ENCODE peak calls at places on chromosomes 13 and 19, in eight cellular contexts. One of them, this sample, is unnamed.

GRCh38 chr19:48608798-48609263 is 2.3 kb downstream of the SPACA4 start:
- DNase-seq in HT1080: peak
- DNase-seq in activated naive CD8-positive, alpha-beta T cell treated with anti-CD3 and anti-CD28 coated beads for 36 hours: peak
- DNase-seq in hypothalamus: no peak
- DNase-seq in mucosa of gallbladder: no peak
- DNase-seq in central memory CD4-positive, alpha-beta T cell: peak
- DNase-seq in frontal cortex: no peak
- DNase-seq in iPS-NIHi11: peak
- DNase-seq in this sample: peak

GRCh38 chr19:45630463-45630862 is 8.7 kb downstream of the EML2 start:
- DNase-seq in HT1080: peak
- DNase-seq in activated naive CD8-positive, alpha-beta T cell treated with anti-CD3 and anti-CD28 coated beads for 36 hours: peak
- DNase-seq in hypothalamus: no peak
- DNase-seq in mucosa of gallbladder: no peak
- DNase-seq in central memory CD4-positive, alpha-beta T cell: no peak
- DNase-seq in frontal cortex: no peak
- DNase-seq in iPS-NIHi11: no peak
- DNase-seq in this sample: no peak

GRCh38 chr13:93260591-93260990 is 34.0 kb downstream of the GPC6 start:
- DNase-seq in HT1080: no peak
- DNase-seq in activated naive CD8-positive, alpha-beta T cell treated with anti-CD3 and anti-CD28 coated beads for 36 hours: no peak
- DNase-seq in hypothalamus: no peak
- DNase-seq in mucosa of gallbladder: no peak
- DNase-seq in central memory CD4-positive, alpha-beta T cell: no peak
- DNase-seq in frontal cortex: no peak
- DNase-seq in iPS-NIHi11: no peak
- DNase-seq in this sample: no peak

GRCh38 chr19:13979224-13979623 is 26.9 kb downstream of the RFX1 start:
- DNase-seq in HT1080: no peak
- DNase-seq in activated naive CD8-positive, alpha-beta T cell treated with anti-CD3 and anti-CD28 coated beads for 36 hours: no peak
- DNase-seq in hypothalamus: no peak
- DNase-seq in mucosa of gallbladder: no peak
- DNase-seq in central memory CD4-positive, alpha-beta T cell: no peak
- DNase-seq in frontal cortex: no peak
- DNase-seq in iPS-NIHi11: peak
- DNase-seq in this sample: no peak

GRCh38 chr13:108495686-108496363 is 133.6 kb upstream of the MYO16 start:
- DNase-seq in HT1080: no peak
- DNase-seq in activated naive CD8-positive, alpha-beta T cell treated with anti-CD3 and anti-CD28 coated beads for 36 hours: peak
- DNase-seq in hypothalamus: no peak
- DNase-seq in mucosa of gallbladder: no peak
- DNase-seq in central memory CD4-positive, alpha-beta T cell: peak
- DNase-seq in frontal cortex: no peak
- DNase-seq in iPS-NIHi11: peak
- DNase-seq in this sample: no peak

GRCh38 chr13:64928704-64929499 is 2301.2 kb downstream of the PCDH9 start:
- DNase-seq in HT1080: peak
- DNase-seq in activated naive CD8-positive, alpha-beta T cell treated with anti-CD3 and anti-CD28 coated beads for 36 hours: no peak
- DNase-seq in hypothalamus: no peak
- DNase-seq in mucosa of gallbladder: no peak
- DNase-seq in central memory CD4-positive, alpha-beta T cell: no peak
- DNase-seq in frontal cortex: no peak
- DNase-seq in iPS-NIHi11: peak
- DNase-seq in this sample: no peak

GRCh38 chr13:40189885-40190655 is 476.4 kb downstream of the FOXO1 start:
- DNase-seq in HT1080: no peak
- DNase-seq in activated naive CD8-positive, alpha-beta T cell treated with anti-CD3 and anti-CD28 coated beads for 36 hours: no peak
- DNase-seq in hypothalamus: peak
- DNase-seq in mucosa of gallbladder: no peak
- DNase-seq in central memory CD4-positive, alpha-beta T cell: no peak
- DNase-seq in frontal cortex: peak
- DNase-seq in iPS-NIHi11: peak
- DNase-seq in this sample: no peak

GRCh38 chr19:39444598-39445257 is 654 bp upstream of the SUPT5H start:
- DNase-seq in HT1080: no peak
- DNase-seq in activated naive CD8-positive, alpha-beta T cell treated with anti-CD3 and anti-CD28 coated beads for 36 hours: no peak
- DNase-seq in hypothalamus: no peak
- DNase-seq in mucosa of gallbladder: no peak
- DNase-seq in central memory CD4-positive, alpha-beta T cell: no peak
- DNase-seq in frontal cortex: no peak
- DNase-seq in iPS-NIHi11: no peak
- DNase-seq in this sample: no peak

GRCh38 chr19:13827656-13828055 is 32.4 kb downstream of the ZSWIM4 start:
- DNase-seq in HT1080: no peak
- DNase-seq in activated naive CD8-positive, alpha-beta T cell treated with anti-CD3 and anti-CD28 coated beads for 36 hours: no peak
- DNase-seq in hypothalamus: no peak
- DNase-seq in mucosa of gallbladder: no peak
- DNase-seq in central memory CD4-positive, alpha-beta T cell: no peak
- DNase-seq in frontal cortex: no peak
- DNase-seq in iPS-NIHi11: no peak
- DNase-seq in this sample: no peak

GRCh38 chr13:46288570-46289259 is 77.0 kb downstream of the LRRC63 start:
- DNase-seq in HT1080: peak
- DNase-seq in activated naive CD8-positive, alpha-beta T cell treated with anti-CD3 and anti-CD28 coated beads for 36 hours: no peak
- DNase-seq in hypothalamus: no peak
- DNase-seq in mucosa of gallbladder: no peak
- DNase-seq in central memory CD4-positive, alpha-beta T cell: peak
- DNase-seq in frontal cortex: no peak
- DNase-seq in iPS-NIHi11: peak
- DNase-seq in this sample: peak

GRCh38 chr19:7550987-7551761 is 15.7 kb downstream of the PNPLA6 start:
- DNase-seq in HT1080: peak
- DNase-seq in activated naive CD8-positive, alpha-beta T cell treated with anti-CD3 and anti-CD28 coated beads for 36 hours: peak
- DNase-seq in hypothalamus: peak
- DNase-seq in mucosa of gallbladder: peak
- DNase-seq in central memory CD4-positive, alpha-beta T cell: peak
- DNase-seq in frontal cortex: peak
- DNase-seq in iPS-NIHi11: peak
- DNase-seq in this sample: peak

GRCh38 chr13:45682494-45683008 is 19.6 kb upstream of the CBY2 start:
- DNase-seq in HT1080: no peak
- DNase-seq in activated naive CD8-positive, alpha-beta T cell treated with anti-CD3 and anti-CD28 coated beads for 36 hours: no peak
- DNase-seq in hypothalamus: no peak
- DNase-seq in mucosa of gallbladder: no peak
- DNase-seq in central memory CD4-positive, alpha-beta T cell: no peak
- DNase-seq in frontal cortex: no peak
- DNase-seq in iPS-NIHi11: no peak
- DNase-seq in this sample: no peak

GRCh38 chr19:16088351-16088984 is 12.2 kb downstream of the TPM4 start:
- DNase-seq in HT1080: no peak
- DNase-seq in activated naive CD8-positive, alpha-beta T cell treated with anti-CD3 and anti-CD28 coated beads for 36 hours: no peak
- DNase-seq in hypothalamus: no peak
- DNase-seq in mucosa of gallbladder: peak
- DNase-seq in central memory CD4-positive, alpha-beta T cell: no peak
- DNase-seq in frontal cortex: no peak
- DNase-seq in iPS-NIHi11: no peak
- DNase-seq in this sample: no peak

GRCh38 chr13:27106144-27106543 is 65.5 kb downstream of the USP12 start:
- DNase-seq in HT1080: no peak
- DNase-seq in activated naive CD8-positive, alpha-beta T cell treated with anti-CD3 and anti-CD28 coated beads for 36 hours: no peak
- DNase-seq in hypothalamus: no peak
- DNase-seq in mucosa of gallbladder: no peak
- DNase-seq in central memory CD4-positive, alpha-beta T cell: no peak
- DNase-seq in frontal cortex: no peak
- DNase-seq in iPS-NIHi11: no peak
- DNase-seq in this sample: no peak

GRCh38 chr13:21047591-21048282 is 13.6 kb downstream of the LATS2 start:
- DNase-seq in HT1080: no peak
- DNase-seq in activated naive CD8-positive, alpha-beta T cell treated with anti-CD3 and anti-CD28 coated beads for 36 hours: no peak
- DNase-seq in hypothalamus: no peak
- DNase-seq in mucosa of gallbladder: no peak
- DNase-seq in central memory CD4-positive, alpha-beta T cell: no peak
- DNase-seq in frontal cortex: no peak
- DNase-seq in iPS-NIHi11: no peak
- DNase-seq in this sample: no peak

GRCh38 chr13:78689011-78689410 is 30.1 kb upstream of the OBI1 start:
- DNase-seq in HT1080: no peak
- DNase-seq in activated naive CD8-positive, alpha-beta T cell treated with anti-CD3 and anti-CD28 coated beads for 36 hours: no peak
- DNase-seq in hypothalamus: no peak
- DNase-seq in mucosa of gallbladder: no peak
- DNase-seq in central memory CD4-positive, alpha-beta T cell: no peak
- DNase-seq in frontal cortex: no peak
- DNase-seq in iPS-NIHi11: peak
- DNase-seq in this sample: no peak

GRCh38 chr13:114226699-114227323 is 7.9 kb upstream of the CDC16 start:
- DNase-seq in HT1080: peak
- DNase-seq in activated naive CD8-positive, alpha-beta T cell treated with anti-CD3 and anti-CD28 coated beads for 36 hours: peak
- DNase-seq in hypothalamus: peak
- DNase-seq in mucosa of gallbladder: peak
- DNase-seq in central memory CD4-positive, alpha-beta T cell: peak
- DNase-seq in frontal cortex: peak
- DNase-seq in iPS-NIHi11: peak
- DNase-seq in this sample: peak

GRCh38 chr13:25963681-25964080 is 88.1 kb downstream of the SHISA2 start:
- DNase-seq in HT1080: no peak
- DNase-seq in activated naive CD8-positive, alpha-beta T cell treated with anti-CD3 and anti-CD28 coated beads for 36 hours: no peak
- DNase-seq in hypothalamus: no peak
- DNase-seq in mucosa of gallbladder: no peak
- DNase-seq in central memory CD4-positive, alpha-beta T cell: no peak
- DNase-seq in frontal cortex: no peak
- DNase-seq in iPS-NIHi11: no peak
- DNase-seq in this sample: no peak

GRCh38 chr13:38543561-38543960 is 143.3 kb upstream of the FREM2 start:
- DNase-seq in HT1080: peak
- DNase-seq in activated naive CD8-positive, alpha-beta T cell treated with anti-CD3 and anti-CD28 coated beads for 36 hours: no peak
- DNase-seq in hypothalamus: no peak
- DNase-seq in mucosa of gallbladder: no peak
- DNase-seq in central memory CD4-positive, alpha-beta T cell: no peak
- DNase-seq in frontal cortex: no peak
- DNase-seq in iPS-NIHi11: no peak
- DNase-seq in this sample: no peak

GRCh38 chr19:4379383-4380253 is 20.7 kb downstream of the SH3GL1 start:
- DNase-seq in HT1080: peak
- DNase-seq in activated naive CD8-positive, alpha-beta T cell treated with anti-CD3 and anti-CD28 coated beads for 36 hours: peak
- DNase-seq in hypothalamus: no peak
- DNase-seq in mucosa of gallbladder: peak
- DNase-seq in central memory CD4-positive, alpha-beta T cell: peak
- DNase-seq in frontal cortex: no peak
- DNase-seq in iPS-NIHi11: no peak
- DNase-seq in this sample: peak

GRCh38 chr13:70087247-70087646 is 20.4 kb upstream of the ATXN8OS start:
- DNase-seq in HT1080: no peak
- DNase-seq in activated naive CD8-positive, alpha-beta T cell treated with anti-CD3 and anti-CD28 coated beads for 36 hours: no peak
- DNase-seq in hypothalamus: no peak
- DNase-seq in mucosa of gallbladder: no peak
- DNase-seq in central memory CD4-positive, alpha-beta T cell: no peak
- DNase-seq in frontal cortex: no peak
- DNase-seq in iPS-NIHi11: no peak
- DNase-seq in this sample: no peak

GRCh38 chr13:37769078-37769477 is 100.5 kb downstream of the TRPC4 start:
- DNase-seq in HT1080: no peak
- DNase-seq in activated naive CD8-positive, alpha-beta T cell treated with anti-CD3 and anti-CD28 coated beads for 36 hours: no peak
- DNase-seq in hypothalamus: no peak
- DNase-seq in mucosa of gallbladder: no peak
- DNase-seq in central memory CD4-positive, alpha-beta T cell: no peak
- DNase-seq in frontal cortex: no peak
- DNase-seq in iPS-NIHi11: no peak
- DNase-seq in this sample: no peak

GRCh38 chr19:8655340-8655709 is 24.9 kb downstream of the NFILZ start:
- DNase-seq in HT1080: no peak
- DNase-seq in activated naive CD8-positive, alpha-beta T cell treated with anti-CD3 and anti-CD28 coated beads for 36 hours: peak
- DNase-seq in hypothalamus: no peak
- DNase-seq in mucosa of gallbladder: no peak
- DNase-seq in central memory CD4-positive, alpha-beta T cell: peak
- DNase-seq in frontal cortex: no peak
- DNase-seq in iPS-NIHi11: no peak
- DNase-seq in this sample: peak

GRCh38 chr19:1671716-1672037 is 19.3 kb upstream of the TCF3 start:
- DNase-seq in HT1080: no peak
- DNase-seq in activated naive CD8-positive, alpha-beta T cell treated with anti-CD3 and anti-CD28 coated beads for 36 hours: no peak
- DNase-seq in hypothalamus: no peak
- DNase-seq in mucosa of gallbladder: no peak
- DNase-seq in central memory CD4-positive, alpha-beta T cell: no peak
- DNase-seq in frontal cortex: no peak
- DNase-seq in iPS-NIHi11: no peak
- DNase-seq in this sample: no peak

GRCh38 chr19:30148039-30148438 is 206.0 kb downstream of the URI1 start:
- DNase-seq in HT1080: peak
- DNase-seq in activated naive CD8-positive, alpha-beta T cell treated with anti-CD3 and anti-CD28 coated beads for 36 hours: no peak
- DNase-seq in hypothalamus: no peak
- DNase-seq in mucosa of gallbladder: no peak
- DNase-seq in central memory CD4-positive, alpha-beta T cell: no peak
- DNase-seq in frontal cortex: no peak
- DNase-seq in iPS-NIHi11: no peak
- DNase-seq in this sample: no peak

GRCh38 chr19:16301999-16302694 is 22.5 kb upstream of the KLF2 start:
- DNase-seq in HT1080: peak
- DNase-seq in activated naive CD8-positive, alpha-beta T cell treated with anti-CD3 and anti-CD28 coated beads for 36 hours: no peak
- DNase-seq in hypothalamus: no peak
- DNase-seq in mucosa of gallbladder: no peak
- DNase-seq in central memory CD4-positive, alpha-beta T cell: no peak
- DNase-seq in frontal cortex: no peak
- DNase-seq in iPS-NIHi11: no peak
- DNase-seq in this sample: no peak

GRCh38 chr13:25657062-25657588 is 285.4 kb downstream of the ATP8A2 start:
- DNase-seq in HT1080: no peak
- DNase-seq in activated naive CD8-positive, alpha-beta T cell treated with anti-CD3 and anti-CD28 coated beads for 36 hours: no peak
- DNase-seq in hypothalamus: no peak
- DNase-seq in mucosa of gallbladder: no peak
- DNase-seq in central memory CD4-positive, alpha-beta T cell: no peak
- DNase-seq in frontal cortex: no peak
- DNase-seq in iPS-NIHi11: no peak
- DNase-seq in this sample: no peak

GRCh38 chr13:54486421-54487166 is 1458.0 kb downstream of the OLFM4 start:
- DNase-seq in HT1080: peak
- DNase-seq in activated naive CD8-positive, alpha-beta T cell treated with anti-CD3 and anti-CD28 coated beads for 36 hours: no peak
- DNase-seq in hypothalamus: no peak
- DNase-seq in mucosa of gallbladder: no peak
- DNase-seq in central memory CD4-positive, alpha-beta T cell: no peak
- DNase-seq in frontal cortex: no peak
- DNase-seq in iPS-NIHi11: no peak
- DNase-seq in this sample: no peak

GRCh38 chr19:750640-751423 is at the start of gene MISP:
- DNase-seq in HT1080: no peak
- DNase-seq in activated naive CD8-positive, alpha-beta T cell treated with anti-CD3 and anti-CD28 coated beads for 36 hours: no peak
- DNase-seq in hypothalamus: no peak
- DNase-seq in mucosa of gallbladder: peak
- DNase-seq in central memory CD4-positive, alpha-beta T cell: no peak
- DNase-seq in frontal cortex: no peak
- DNase-seq in iPS-NIHi11: no peak
- DNase-seq in this sample: no peak

This sample was measured in naive thymus-derived CD8-positive, alpha-beta T cell.